ENCODE peak calls at places on chromosomes 3 and 15, in five cellular contexts. U is EH; W is CD4-positive, alpha-beta memory T cell; J is right atrium auricular region; D is CD8-positive, alpha-beta memory T cell. Z is an unnamed sample.

GRCh38 chr15:35362195-35362829 is 183.7 kb downstream of the DPH6 start:
- DNase-seq in U (peak), W (no peak), J (no peak), D (no peak), Z (no peak)

GRCh38 chr3:50610992-50611463 is 546 bp downstream of the CISH start:
- DNase-seq in U (no peak), W (no peak), J (no peak), D (no peak), Z (no peak)

GRCh38 chr3:137958635-137959034 is 51.3 kb upstream of the CLDN18 start:
- DNase-seq in U (no peak), W (no peak), J (no peak), D (no peak), Z (no peak)

GRCh38 chr15:79849789-79850188 is 47.0 kb downstream of the MTHFS start:
- DNase-seq in U (peak), W (no peak), J (no peak), D (no peak), Z (no peak)

GRCh38 chr3:78496458-78496857 is 1271.3 kb downstream of the ROBO1 start:
- DNase-seq in U (no peak), W (no peak), J (no peak), D (no peak), Z (no peak)

GRCh38 chr3:39146083-39146501 is 7.3 kb downstream of the CSRNP1 start:
- DNase-seq in U (peak), W (no peak), J (no peak), D (no peak), Z (no peak)

GRCh38 chr15:29972051-29972450 is 110.7 kb upstream of the GOLGA8J start:
- DNase-seq in U (no peak), W (no peak), J (no peak), D (no peak), Z (no peak)

GRCh38 chr3:53768478-53769459 is 77.5 kb downstream of the CHDH start:
- DNase-seq in U (peak), W (no peak), J (no peak), D (no peak), Z (no peak)

GRCh38 chr3:190384241-190384863 is 3.6 kb upstream of the CLDN16 start:
- DNase-seq in U (peak), W (no peak), J (no peak), D (no peak), Z (no peak)

GRCh38 chr15:75720787-75721461 is 8.3 kb upstream of the CSPG4 start:
- DNase-seq in U (peak), W (no peak), J (no peak), D (no peak), Z (no peak)

GRCh38 chr3:15198686-15199085 is 7.4 kb upstream of the CAPN7 start:
- DNase-seq in U (no peak), W (no peak), J (no peak), D (no peak), Z (peak)

GRCh38 chr15:64883997-64884511 is 27.6 kb upstream of the ANKDD1A start:
- DNase-seq in U (peak), W (peak), J (peak), D (peak), Z (peak)

GRCh38 chr3:150062492-150062891 is 91.8 kb upstream of the PFN2 start:
- DNase-seq in U (peak), W (no peak), J (no peak), D (no peak), Z (no peak)

GRCh38 chr15:79593119-79593869 is 161.2 kb downstream of the MINAR1 start:
- DNase-seq in U (peak), W (no peak), J (no peak), D (no peak), Z (no peak)

GRCh38 chr15:38563723-38564519 is 693 bp downstream of the RASGRP1 start:
- DNase-seq in U (peak), W (peak), J (no peak), D (peak), Z (peak)

GRCh38 chr3:197820550-197821335 is 29.7 kb downstream of the LRCH3 start:
- DNase-seq in U (no peak), W (no peak), J (no peak), D (no peak), Z (no peak)

GRCh38 chr15:63048986-63049665 is 6.6 kb downstream of the TPM1 start:
- DNase-seq in U (peak), W (peak), J (no peak), D (peak), Z (no peak)

GRCh38 chr15:58331562-58331902 is 100.3 kb upstream of the LIPC start:
- DNase-seq in U (no peak), W (no peak), J (no peak), D (no peak), Z (no peak)

GRCh38 chr3:143123353-143123974 is 3.9 kb downstream of the CHST2 start:
- DNase-seq in U (no peak), W (no peak), J (no peak), D (no peak), Z (no peak)

GRCh38 chr3:139520028-139520737 is 19.4 kb downstream of the RBP1 start:
- DNase-seq in U (no peak), W (no peak), J (peak), D (no peak), Z (no peak)

GRCh38 chr3:163476179-163476578 is 1602.1 kb downstream of the SI start:
- DNase-seq in U (no peak), W (no peak), J (no peak), D (no peak), Z (no peak)

GRCh38 chr3:52321481-52321880 is 5.4 kb downstream of the DNAH1 start:
- DNase-seq in U (no peak), W (no peak), J (no peak), D (no peak), Z (no peak)

GRCh38 chr15:74253276-74253921 is 17.3 kb downstream of the CCDC33 start:
- DNase-seq in U (no peak), W (no peak), J (no peak), D (no peak), Z (no peak)

GRCh38 chr3:139187648-139188047 is 143.0 kb upstream of the PRR23C start:
- DNase-seq in U (no peak), W (no peak), J (no peak), D (no peak), Z (no peak)

GRCh38 chr3:80734955-80735354 is 967.2 kb upstream of the ROBO1 start:
- DNase-seq in U (no peak), W (no peak), J (no peak), D (no peak), Z (no peak)

GRCh38 chr3:73542127-73542526 is 82.6 kb downstream of the PDZRN3 start:
- DNase-seq in U (no peak), W (no peak), J (no peak), D (no peak), Z (no peak)

GRCh38 chr3:94020293-94020692 is 8.1 kb downstream of the STX19 start:
- DNase-seq in U (no peak), W (no peak), J (no peak), D (no peak), Z (no peak)

GRCh38 chr3:23809840-23810341 is 4.1 kb downstream of the UBE2E1 start:
- DNase-seq in U (no peak), W (peak), J (no peak), D (no peak), Z (no peak)

GRCh38 chr3:197811343-197811742 is 20.3 kb downstream of the LRCH3 start:
- DNase-seq in U (peak), W (no peak), J (peak), D (no peak), Z (no peak)

GRCh38 chr3:76638006-76638405 is 401.9 kb upstream of the ROBO2 start:
- DNase-seq in U (no peak), W (no peak), J (no peak), D (no peak), Z (no peak)

GRCh38 chr3:31937225-31937624 is 43.8 kb downstream of the OSBPL10 start:
- DNase-seq in U (peak), W (no peak), J (no peak), D (no peak), Z (no peak)

GRCh38 chr15:73897441-73898261 is 24.3 kb downstream of the TBC1D21 start:
- DNase-seq in U (peak), W (peak), J (no peak), D (peak), Z (peak)

GRCh38 chr3:125609384-125609783 is 14.1 kb upstream of the OSBPL11 start:
- DNase-seq in U (no peak), W (no peak), J (no peak), D (no peak), Z (no peak)

GRCh38 chr3:134317106-134317947 is 56.9 kb downstream of the AMOTL2 start:
- DNase-seq in U (peak), W (no peak), J (peak), D (no peak), Z (no peak)

GRCh38 chr3:40920041-40920440 is 279.3 kb upstream of the CTNNB1 start:
- DNase-seq in U (no peak), W (no peak), J (no peak), D (no peak), Z (no peak)

GRCh38 chr15:85890620-85890980 is 95.9 kb upstream of the KLHL25 start:
- DNase-seq in U (no peak), W (no peak), J (no peak), D (no peak), Z (no peak)

GRCh38 chr15:79311901-79312553 is 1.1 kb downstream of the TMED3 start:
- DNase-seq in U (peak), W (no peak), J (no peak), D (no peak), Z (no peak)

Z was measured in CD4-positive, CD25-positive, alpha-beta regulatory T cell.